ENCODE peak calls at places on chromosome 21, in four cellular contexts. One of them, this sample, is unnamed.

GRCh38 chr21:45875416-45875760 is 106.2 kb upstream of the COL6A1 start:
- DNase-seq in psoas muscle: peak; percentile 34
- DNase-seq in caudate nucleus: no peak
- DNase-seq in mesenchymal stem cell: no peak
- DNase-seq in this sample: no peak

GRCh38 chr21:30463713-30464112 is 16.5 kb downstream of the KRTAP19-1 start:
- DNase-seq in mesenchymal stem cell: no peak
- DNase-seq in psoas muscle: no peak
- DNase-seq in caudate nucleus: no peak
- DNase-seq in this sample: no peak

GRCh38 chr21:31234936-31235335 is 109.1 kb downstream of the TIAM1 start:
- DNase-seq in caudate nucleus: no peak
- DNase-seq in mesenchymal stem cell: no peak
- DNase-seq in psoas muscle: no peak
- DNase-seq in this sample: no peak

GRCh38 chr21:45876381-45877159 is 105.0 kb upstream of the COL6A1 start:
- DNase-seq in psoas muscle: peak; percentile 43
- DNase-seq in caudate nucleus: no peak
- DNase-seq in mesenchymal stem cell: peak; percentile 82
- DNase-seq in this sample: no peak

GRCh38 chr21:18424250-18424649 is 20.7 kb upstream of the TMPRSS15 start:
- DNase-seq in mesenchymal stem cell: no peak
- DNase-seq in psoas muscle: no peak
- DNase-seq in caudate nucleus: no peak
- DNase-seq in this sample: no peak

GRCh38 chr21:19908386-19908785 is 1089.8 kb upstream of the NCAM2 start:
- DNase-seq in mesenchymal stem cell: no peak
- DNase-seq in psoas muscle: no peak
- DNase-seq in caudate nucleus: no peak
- DNase-seq in this sample: no peak

GRCh38 chr21:16742116-16742515 is 770.7 kb upstream of the CXADR start:
- DNase-seq in mesenchymal stem cell: no peak
- DNase-seq in psoas muscle: no peak
- DNase-seq in caudate nucleus: no peak
- DNase-seq in this sample: no peak

GRCh38 chr21:36973986-36974850 is 7.7 kb upstream of the HLCS start:
- DNase-seq in mesenchymal stem cell: no peak
- DNase-seq in caudate nucleus: no peak
- DNase-seq in psoas muscle: no peak
- DNase-seq in this sample: no peak

GRCh38 chr21:15415541-15416261 is 314.1 kb upstream of the USP25 start:
- DNase-seq in psoas muscle: no peak
- DNase-seq in mesenchymal stem cell: no peak
- DNase-seq in caudate nucleus: no peak
- DNase-seq in this sample: no peak

GRCh38 chr21:25660233-25660632 is 21.2 kb downstream of the JAM2 start:
- DNase-seq in caudate nucleus: no peak
- DNase-seq in psoas muscle: no peak
- DNase-seq in mesenchymal stem cell: no peak
- DNase-seq in this sample: no peak

DNA sequence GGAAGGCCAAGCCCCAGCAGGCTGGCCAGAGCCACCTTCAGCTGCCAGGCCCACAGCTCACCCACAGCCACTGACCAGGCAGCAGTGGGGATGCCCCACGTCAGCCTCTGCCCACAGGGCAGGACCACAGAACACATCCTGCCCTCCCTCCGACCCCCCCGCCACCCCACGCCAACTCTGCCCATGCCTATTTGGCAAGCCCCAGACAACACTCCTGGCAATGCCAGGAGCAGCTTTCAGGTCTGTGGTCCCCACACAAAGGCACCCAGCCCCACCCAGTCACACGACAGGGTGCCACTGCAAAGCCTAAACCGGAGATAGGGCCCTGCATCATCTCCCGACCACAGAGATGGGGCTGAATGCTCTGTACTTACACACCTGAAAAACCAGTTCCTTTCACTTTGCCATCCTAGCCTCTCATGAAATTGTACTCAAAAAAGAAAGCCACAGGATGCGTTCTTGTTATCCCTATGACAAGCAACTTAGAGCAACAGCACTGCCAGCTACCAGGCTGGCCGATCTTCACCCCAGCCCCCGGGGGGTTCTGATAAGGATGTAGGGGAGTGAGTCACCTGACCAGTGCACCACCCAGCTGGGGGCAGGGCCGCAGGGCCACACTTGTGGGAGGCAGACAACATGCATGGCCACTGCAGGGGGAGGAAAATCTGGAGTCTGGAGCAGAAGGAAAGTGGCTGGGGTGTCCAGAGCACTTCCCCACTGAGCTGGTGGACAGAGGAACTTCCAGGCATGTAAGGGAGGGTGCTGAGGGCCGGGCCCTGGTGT is 36.2 kb downstream of the UBE2G2 start:
- DNase-seq in psoas muscle: no peak
- DNase-seq in mesenchymal stem cell: no peak
- DNase-seq in caudate nucleus: no peak
- DNase-seq in this sample: peak; percentile 85
- H3K27ac ChIP-seq in psoas muscle: no peak overlapping the region
- H3K27ac ChIP-seq in mesenchymal stem cell: no peak overlapping the region
- H3K27ac ChIP-seq in caudate nucleus: no peak overlapping the region
- H3K27ac ChIP-seq in this sample: no peak overlapping the region

DNA sequence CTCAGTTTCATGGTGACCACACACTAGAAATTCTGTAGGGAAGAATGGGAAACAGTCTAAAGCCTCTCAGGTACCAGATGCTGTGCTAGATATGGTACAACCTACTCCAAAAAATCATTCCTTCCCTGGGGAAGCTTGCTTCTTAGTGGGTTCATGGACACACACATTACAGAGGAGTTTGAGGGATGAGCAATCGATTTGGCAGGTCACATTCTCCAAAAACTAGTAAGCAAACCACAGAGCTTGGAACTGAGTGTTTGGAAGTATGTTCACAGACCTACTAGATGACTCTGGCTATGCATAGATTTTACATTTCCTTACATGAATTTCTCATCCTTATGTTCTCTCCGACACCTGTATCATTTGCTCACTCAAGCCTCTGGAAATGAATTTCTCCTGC is 10.8 kb downstream of the EVA1C start:
- DNase-seq in mesenchymal stem cell: no peak
- DNase-seq in caudate nucleus: no peak
- DNase-seq in psoas muscle: no peak
- DNase-seq in this sample: peak; percentile 93
- H3K27ac ChIP-seq in mesenchymal stem cell: no peak overlapping the region
- H3K27ac ChIP-seq in caudate nucleus: no peak overlapping the region
- H3K27ac ChIP-seq in psoas muscle: no peak overlapping the region
- H3K27ac ChIP-seq in this sample: peak overlapping the region; percentile 89

GRCh38 chr21:38306833-38307232 is 50.0 kb downstream of the KCNJ15 start:
- DNase-seq in psoas muscle: no peak
- DNase-seq in mesenchymal stem cell: peak; percentile 98
- DNase-seq in caudate nucleus: no peak
- DNase-seq in this sample: peak; percentile 86
- H3K27ac ChIP-seq in psoas muscle: no peak overlapping the region
- H3K27ac ChIP-seq in mesenchymal stem cell: peak overlapping the region; percentile 95
- H3K27ac ChIP-seq in caudate nucleus: no peak overlapping the region
- H3K27ac ChIP-seq in this sample: peak overlapping the region; percentile 95

GRCh38 chr21:34667761-34668160 is 1.0 kb upstream of the CLIC6 start:
- DNase-seq in mesenchymal stem cell: no peak
- DNase-seq in psoas muscle: no peak
- DNase-seq in caudate nucleus: no peak
- DNase-seq in this sample: no peak
- H3K27ac ChIP-seq in mesenchymal stem cell: no peak overlapping the region
- H3K27ac ChIP-seq in psoas muscle: no peak overlapping the region
- H3K27ac ChIP-seq in caudate nucleus: no peak overlapping the region
- H3K27ac ChIP-seq in this sample: no peak overlapping the region

GRCh38 chr21:29326914-29327554 is 28.3 kb downstream of the BACH1 start:
- DNase-seq in caudate nucleus: no peak
- DNase-seq in psoas muscle: peak; percentile 66
- DNase-seq in mesenchymal stem cell: no peak
- DNase-seq in this sample: no peak
- H3K27ac ChIP-seq in caudate nucleus: no peak overlapping the region
- H3K27ac ChIP-seq in psoas muscle: peak overlapping the region; percentile 78
- H3K27ac ChIP-seq in mesenchymal stem cell: no peak overlapping the region
- H3K27ac ChIP-seq in this sample: peak overlapping the region; percentile 24

DNA sequence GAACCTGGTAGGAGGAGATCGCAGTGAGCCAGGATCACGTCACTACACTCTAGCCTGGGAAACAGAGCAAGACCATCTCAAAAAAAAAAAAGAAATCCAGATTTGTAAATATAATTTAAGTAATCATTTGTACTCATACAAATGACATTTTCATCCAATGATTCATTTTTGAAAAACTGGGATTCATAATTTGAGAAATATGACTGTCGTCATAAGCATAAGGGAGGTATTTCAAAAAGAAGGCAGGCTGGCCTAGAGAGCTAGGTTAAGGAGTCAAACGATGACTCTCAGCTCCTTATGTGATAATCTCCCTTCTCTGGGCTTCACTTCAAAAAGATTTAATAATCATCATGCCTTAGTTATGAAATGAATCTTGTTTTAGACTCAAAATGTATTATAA is 2.3 kb downstream of the GART start:
- DNase-seq in psoas muscle: no peak
- DNase-seq in mesenchymal stem cell: no peak
- DNase-seq in caudate nucleus: no peak
- DNase-seq in this sample: peak; percentile 91
- H3K27ac ChIP-seq in psoas muscle: no peak overlapping the region
- H3K27ac ChIP-seq in mesenchymal stem cell: no peak overlapping the region
- H3K27ac ChIP-seq in caudate nucleus: no peak overlapping the region
- H3K27ac ChIP-seq in this sample: peak overlapping the region; percentile 100

GRCh38 chr21:34845521-34846213 is 176.9 kb downstream of the CLIC6 start:
- DNase-seq in mesenchymal stem cell: peak; percentile 36
- DNase-seq in psoas muscle: no peak
- DNase-seq in caudate nucleus: no peak
- DNase-seq in this sample: peak; percentile 88
- H3K27ac ChIP-seq in mesenchymal stem cell: peak overlapping the region; percentile 79
- H3K27ac ChIP-seq in psoas muscle: peak overlapping the region; percentile 93
- H3K27ac ChIP-seq in caudate nucleus: no peak overlapping the region
- H3K27ac ChIP-seq in this sample: peak overlapping the region; percentile 56

GRCh38 chr21:41526478-41527087 is 18.6 kb upstream of the TMPRSS2 start:
- DNase-seq in mesenchymal stem cell: no peak
- DNase-seq in psoas muscle: no peak
- DNase-seq in caudate nucleus: no peak
- DNase-seq in this sample: no peak
- H3K27ac ChIP-seq in mesenchymal stem cell: no peak overlapping the region
- H3K27ac ChIP-seq in psoas muscle: no peak overlapping the region
- H3K27ac ChIP-seq in caudate nucleus: no peak overlapping the region
- H3K27ac ChIP-seq in this sample: no peak overlapping the region

This sample was measured in osteoblast.